ENCODE peak calls at places on chromosomes 13 and 19, in five cellular contexts. B is NCI-H2081 treated with DMSO at 0.1 percent for 48 hours, Z is H54, P is memory B cell, F is head of caudate nucleus. K is an unnamed sample.

GRCh38 chr19:16585808-16586476 is 13.7 kb upstream of the SLC35E1 start:
- DNase-seq in B (no peak), Z (no peak), P (peak), F (no peak), K (no peak)

GRCh38 chr13:113357529-113357928 is 6.4 kb downstream of the GRTP1 start:
- DNase-seq in B (no peak), Z (peak), P (no peak), F (no peak), K (peak)

GRCh38 chr19:46875657-46876056 is 14.9 kb downstream of the ARHGAP35 start:
- DNase-seq in B (no peak), Z (no peak), P (no peak), F (no peak), K (no peak)

GRCh38 chr13:105735269-105735668 is 800.2 kb downstream of the EFNB2 start:
- DNase-seq in B (no peak), Z (no peak), P (no peak), F (no peak), K (no peak)

GRCh38 chr19:15529774-15530372 is 21.5 kb downstream of the CYP4F22 start:
- DNase-seq in B (no peak), Z (peak), P (no peak), F (no peak), K (peak)

GRCh38 chr13:62139597-62139996 is 723.9 kb upstream of the PCDH20 start:
- DNase-seq in B (no peak), Z (no peak), P (no peak), F (no peak), K (no peak)

GRCh38 chr13:113273856-113274590 is 23.0 kb upstream of the LAMP1 start:
- DNase-seq in B (no peak), Z (peak), P (no peak), F (peak), K (no peak)

GRCh38 chr19:36747750-36748149 is 24.9 kb downstream of the ZNF850 start:
- DNase-seq in B (no peak), Z (no peak), P (no peak), F (no peak), K (no peak)

GRCh38 chr13:26721251-26721939 is 39.2 kb downstream of the GPR12 start:
- DNase-seq in B (no peak), Z (no peak), P (no peak), F (peak), K (no peak)

GRCh38 chr13:71625183-71625582 is 241.8 kb downstream of the DACH1 start:
- DNase-seq in B (no peak), Z (no peak), P (no peak), F (no peak), K (no peak)

GRCh38 chr13:112803422-112803821 is 113.6 kb downstream of the ATP11A start:
- DNase-seq in B (no peak), Z (no peak), P (no peak), F (no peak), K (no peak)

GRCh38 chr13:48258430-48258829 is 25.4 kb downstream of the ITM2B start:
- DNase-seq in B (no peak), Z (no peak), P (no peak), F (no peak), K (no peak)

GRCh38 chr19:402786-403185 is 6.2 kb downstream of the C2CD4C start:
- DNase-seq in B (no peak), Z (no peak), P (no peak), F (no peak), K (no peak)

GRCh38 chr19:3773814-3774515 is 1.9 kb upstream of the RAX2 start:
- DNase-seq in B (no peak), Z (no peak), P (no peak), F (no peak), K (no peak)

GRCh38 chr13:75219479-75220237 is 262.3 kb downstream of the TBC1D4 start:
- DNase-seq in B (no peak), Z (peak), P (peak), F (peak), K (no peak)

GRCh38 chr19:55118401-55118991 is 1.1 kb upstream of the PPP1R12C start:
- DNase-seq in B (no peak), Z (no peak), P (no peak), F (peak), K (no peak)

GRCh38 chr19:48739835-48740704 is at the start of gene RASIP1:
- DNase-seq in B (peak), Z (no peak), P (no peak), F (no peak), K (no peak)

GRCh38 chr19:54189020-54189667 is at the start of gene MBOAT7:
- DNase-seq in B (no peak), Z (no peak), P (no peak), F (no peak), K (no peak)

GRCh38 chr13:28268800-28269223 is 130.5 kb downstream of the PAN3 start:
- DNase-seq in B (no peak), Z (no peak), P (peak), F (no peak), K (no peak)

GRCh38 chr13:30441304-30441703 is 19.0 kb downstream of the UBE2L5 start:
- DNase-seq in B (no peak), Z (no peak), P (no peak), F (no peak), K (no peak)

GRCh38 chr13:92530364-92530763 is 696.2 kb upstream of the GPC6 start:
- DNase-seq in B (no peak), Z (no peak), P (no peak), F (no peak), K (no peak)

GRCh38 chr13:77966671-77967070 is 48.0 kb upstream of the EDNRB start:
- DNase-seq in B (no peak), Z (no peak), P (no peak), F (no peak), K (no peak)

GRCh38 chr13:31946091-31946770 is 85.3 kb upstream of the FRY start:
- DNase-seq in B (no peak), Z (no peak), P (no peak), F (no peak), K (no peak)

GRCh38 chr13:109145631-109146030 is 516.2 kb downstream of the MYO16 start:
- DNase-seq in B (no peak), Z (peak), P (no peak), F (peak), K (no peak)

GRCh38 chr13:20847298-20847697 is 55.2 kb downstream of the XPO4 start:
- DNase-seq in B (no peak), Z (no peak), P (no peak), F (no peak), K (no peak)

GRCh38 chr19:4233282-4233853 is 4.0 kb downstream of the EBI3 start:
- DNase-seq in B (no peak), Z (no peak), P (peak), F (peak), K (no peak)

GRCh38 chr13:34035178-34035577 is 217.2 kb downstream of the RFC3 start:
- DNase-seq in B (no peak), Z (no peak), P (no peak), F (no peak), K (no peak)

GRCh38 chr13:110131424-110131823 is 175.5 kb downstream of the COL4A1 start:
- DNase-seq in B (no peak), Z (no peak), P (no peak), F (no peak), K (no peak)

GRCh38 chr13:50203256-50204083 is 188.2 kb downstream of the KCNRG start:
- DNase-seq in B (no peak), Z (no peak), P (no peak), F (no peak), K (no peak)

GRCh38 chr13:45782327-45783045 is 69.1 kb downstream of the SIAH3 start:
- DNase-seq in B (no peak), Z (no peak), P (no peak), F (no peak), K (no peak)

GRCh38 chr13:30924321-30924720 is 8.1 kb upstream of the TEX26 start:
- DNase-seq in B (no peak), Z (no peak), P (no peak), F (no peak), K (no peak)

GRCh38 chr13:33176526-33176925 is 109.0 kb downstream of the STARD13 start:
- DNase-seq in B (no peak), Z (no peak), P (no peak), F (no peak), K (no peak)

GRCh38 chr13:112720251-112720650 is 30.4 kb downstream of the ATP11A start:
- DNase-seq in B (no peak), Z (no peak), P (no peak), F (no peak), K (no peak)

GRCh38 chr13:99484405-99484981 is 16.8 kb upstream of the TM9SF2 start:
- DNase-seq in B (no peak), Z (no peak), P (no peak), F (no peak), K (no peak)

GRCh38 chr19:853014-853553 is 981 bp downstream of the ELANE start:
- DNase-seq in B (no peak), Z (no peak), P (no peak), F (no peak), K (no peak)

GRCh38 chr19:17184381-17184841 is 30.7 kb upstream of the USE1 start:
- DNase-seq in B (no peak), Z (no peak), P (no peak), F (no peak), K (no peak)

GRCh38 chr19:11479470-11480080 is 1.3 kb downstream of the ELAVL3 start:
- DNase-seq in B (peak), Z (no peak), P (no peak), F (peak), K (no peak)

K was measured in HS-5.